ENCODE peak calls at places on chromosomes 13 and 19, in seven cellular contexts. M is thyroid gland, N is astrocyte, L is thoracic aorta, S is AG09309, O is fibroblast of villous mesenchyme, H is uterus. B is an unnamed sample.

GRCh38 chr19:36210497-36210896 is 4.0 kb downstream of the ZNF565 start:
- DNase-seq in M (no peak), N (no peak), L (no peak), S (no peak), O (no peak), H (no peak), B (no peak)

GRCh38 chr19:51811344-51811743 is 16.4 kb downstream of the FPR3 start:
- DNase-seq in M (no peak), N (no peak), L (no peak), S (no peak), O (no peak), H (no peak), B (no peak)

GRCh38 chr13:26074706-26075105 is 22.9 kb upstream of the SHISA2 start:
- DNase-seq in M (peak), N (peak), L (no peak), S (no peak), O (no peak), H (no peak), B (no peak)

GRCh38 chr13:60591348-60591747 is 194.3 kb downstream of the TDRD3 start:
- DNase-seq in M (no peak), N (peak), L (no peak), S (peak), O (peak), H (no peak), B (no peak)

GRCh38 chr19:5767949-5768348 is 16.6 kb downstream of the PRR22 start:
- DNase-seq in M (no peak), N (no peak), L (no peak), S (no peak), O (no peak), H (no peak), B (no peak)

GRCh38 chr19:48660854-48661731 is 11.7 kb downstream of the NTN5 start:
- DNase-seq in M (peak), N (peak), L (peak), S (peak), O (peak), H (peak), B (no peak)

GRCh38 chr13:99421758-99422555 is 79.3 kb upstream of the TM9SF2 start:
- DNase-seq in M (no peak), N (no peak), L (no peak), S (no peak), O (no peak), H (no peak), B (no peak)

GRCh38 chr19:53977991-53978731 is 13.3 kb upstream of the CACNG6 start:
- DNase-seq in M (no peak), N (peak), L (peak), S (peak), O (peak), H (peak), B (no peak)

GRCh38 chr13:49731766-49732165 is 40.5 kb upstream of the EBPL start:
- DNase-seq in M (no peak), N (peak), L (no peak), S (peak), O (peak), H (no peak), B (no peak)

GRCh38 chr13:52845334-52845761 is 3.1 kb downstream of the PCDH8 start:
- DNase-seq in M (peak), N (no peak), L (no peak), S (no peak), O (no peak), H (no peak), B (no peak)

GRCh38 chr13:46071590-46072249 is 19.2 kb upstream of the ZC3H13 start:
- DNase-seq in M (no peak), N (no peak), L (no peak), S (no peak), O (no peak), H (no peak), B (no peak)

GRCh38 chr19:30090476-30090875 is 148.4 kb downstream of the URI1 start:
- DNase-seq in M (no peak), N (no peak), L (no peak), S (no peak), O (no peak), H (no peak), B (no peak)

DNA sequence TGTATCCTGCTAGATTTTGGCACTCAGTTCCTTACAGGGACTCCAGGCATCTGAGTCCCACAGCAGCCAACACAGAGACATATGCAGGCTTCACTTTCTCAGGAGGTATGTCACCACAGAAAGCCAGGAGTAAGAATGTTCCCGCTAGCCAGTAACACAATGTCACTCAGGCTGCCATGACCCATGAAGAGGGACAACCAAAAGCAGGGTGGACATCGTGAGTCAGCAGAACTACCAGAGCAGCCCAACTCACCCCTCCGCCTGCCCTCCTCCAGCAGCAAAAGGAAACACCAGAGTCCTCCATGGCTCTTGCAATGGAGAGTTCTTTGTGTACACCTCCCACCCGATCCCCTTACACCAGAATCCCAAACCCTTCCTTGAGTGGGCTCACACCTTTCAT is 95.4 kb downstream of the CRYL1 start:
- DNase-seq in M (no peak), N (no peak), L (no peak), S (no peak), O (no peak), H (no peak), B (no peak)
- TF ChIP-seq CTCF in M (no peak), N (no peak), L (no peak), S (no peak), O (no peak), H (no peak), B (no peak)

DNA sequence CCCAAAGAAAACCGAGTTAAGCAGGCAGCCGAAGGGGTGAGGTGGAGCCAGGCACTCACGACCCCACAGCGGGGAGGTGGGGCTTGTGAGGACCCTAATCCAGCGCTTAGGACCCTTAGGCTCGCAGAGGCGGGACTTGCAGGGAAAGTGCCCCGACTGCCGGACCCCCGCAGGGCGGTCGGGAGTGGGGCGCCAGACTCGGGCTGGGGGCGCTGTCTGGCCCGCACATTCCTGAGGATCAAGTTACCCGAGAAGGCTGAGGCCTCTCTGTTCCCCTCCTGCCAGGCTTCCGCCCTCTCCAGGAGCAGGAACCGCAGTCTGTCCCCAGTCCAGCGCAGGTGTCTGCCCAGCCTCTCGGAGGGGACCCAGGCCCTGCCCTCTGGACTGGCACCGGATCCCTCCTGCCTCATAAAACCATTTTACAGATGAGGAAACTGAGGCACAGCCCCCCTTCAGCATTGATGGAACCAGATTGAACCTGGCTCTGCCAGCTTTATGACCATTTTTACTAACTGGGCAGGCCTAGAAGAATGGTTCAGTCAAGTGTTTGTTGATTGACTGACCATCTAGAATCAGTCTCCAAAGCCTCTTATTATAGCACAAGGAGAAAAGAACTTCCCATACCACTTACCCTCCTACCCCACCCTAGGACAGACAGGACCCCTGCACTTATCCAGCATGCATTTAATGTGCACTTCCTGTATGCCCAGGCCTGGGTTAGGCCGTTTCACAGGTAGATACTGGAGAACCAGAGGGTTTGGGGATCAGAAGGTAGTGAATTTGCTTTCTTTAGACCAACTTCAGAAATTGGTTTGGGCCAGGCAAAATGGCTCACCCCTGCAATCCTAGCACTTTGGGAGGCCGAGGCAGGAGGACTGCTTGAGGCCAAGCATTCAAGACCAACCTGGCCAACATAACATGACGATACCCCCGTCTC is 6.7 kb upstream of the JUND start:
- DNase-seq in M (peak), N (no peak), L (no peak), S (no peak), O (no peak), H (no peak), B (no peak)
- H3K4me3 ChIP-seq in M (no peak), N (no peak), L (no peak), S (no peak), O (no peak), H (no peak), B (no peak)

GRCh38 chr13:48647625-48648024 is 6.1 kb upstream of the CYSLTR2 start:
- DNase-seq in M (no peak), N (no peak), L (no peak), S (no peak), O (no peak), H (no peak), B (no peak)
- TF ChIP-seq CTCF in M (no peak), N (no peak), L (no peak), S (no peak), O (peak), H (no peak), B (no peak)

GRCh38 chr19:18940791-18941627 is at the start of gene HOMER3:
- DNase-seq in M (peak), N (no peak), L (peak), S (no peak), O (peak), H (peak), B (no peak)

GRCh38 chr19:18942692-18943091 is 1.7 kb upstream of the HOMER3 start:
- DNase-seq in M (no peak), N (no peak), L (no peak), S (no peak), O (no peak), H (no peak), B (no peak)

GRCh38 chr19:18939922-18940775 is 868 bp downstream of the HOMER3 start:
- DNase-seq in M (peak), N (peak), L (no peak), S (no peak), O (peak), H (peak), B (no peak)

GRCh38 chr19:18941628-18942354 is 774 bp upstream of the HOMER3 start:
- DNase-seq in M (peak), N (no peak), L (no peak), S (no peak), O (no peak), H (no peak), B (no peak)

GRCh38 chr19:18939163-18939562 is 1.9 kb downstream of the HOMER3 start:
- DNase-seq in M (no peak), N (no peak), L (no peak), S (no peak), O (no peak), H (no peak), B (no peak)
- H3K4me3 ChIP-seq in M (no peak), N (peak), L (peak), S (peak), O (peak), H (no peak), B (no peak)

GRCh38 chr19:7915250-7916136 is 863 bp downstream of the TGFBR3L start:
- DNase-seq in M (no peak), N (no peak), L (no peak), S (no peak), O (no peak), H (no peak), B (no peak)

GRCh38 chr19:7916908-7917291 is 2.3 kb downstream of the TGFBR3L start:
- DNase-seq in M (no peak), N (no peak), L (no peak), S (no peak), O (no peak), H (no peak), B (no peak)

GRCh38 chr19:7918615-7919421 is 1.3 kb upstream of the SNAPC2 start:
- DNase-seq in M (no peak), N (no peak), L (no peak), S (no peak), O (no peak), H (no peak), B (no peak)

GRCh38 chr19:7916137-7916907 is 1.7 kb downstream of the TGFBR3L start:
- DNase-seq in M (no peak), N (no peak), L (no peak), S (no peak), O (peak), H (no peak), B (no peak)

DNA sequence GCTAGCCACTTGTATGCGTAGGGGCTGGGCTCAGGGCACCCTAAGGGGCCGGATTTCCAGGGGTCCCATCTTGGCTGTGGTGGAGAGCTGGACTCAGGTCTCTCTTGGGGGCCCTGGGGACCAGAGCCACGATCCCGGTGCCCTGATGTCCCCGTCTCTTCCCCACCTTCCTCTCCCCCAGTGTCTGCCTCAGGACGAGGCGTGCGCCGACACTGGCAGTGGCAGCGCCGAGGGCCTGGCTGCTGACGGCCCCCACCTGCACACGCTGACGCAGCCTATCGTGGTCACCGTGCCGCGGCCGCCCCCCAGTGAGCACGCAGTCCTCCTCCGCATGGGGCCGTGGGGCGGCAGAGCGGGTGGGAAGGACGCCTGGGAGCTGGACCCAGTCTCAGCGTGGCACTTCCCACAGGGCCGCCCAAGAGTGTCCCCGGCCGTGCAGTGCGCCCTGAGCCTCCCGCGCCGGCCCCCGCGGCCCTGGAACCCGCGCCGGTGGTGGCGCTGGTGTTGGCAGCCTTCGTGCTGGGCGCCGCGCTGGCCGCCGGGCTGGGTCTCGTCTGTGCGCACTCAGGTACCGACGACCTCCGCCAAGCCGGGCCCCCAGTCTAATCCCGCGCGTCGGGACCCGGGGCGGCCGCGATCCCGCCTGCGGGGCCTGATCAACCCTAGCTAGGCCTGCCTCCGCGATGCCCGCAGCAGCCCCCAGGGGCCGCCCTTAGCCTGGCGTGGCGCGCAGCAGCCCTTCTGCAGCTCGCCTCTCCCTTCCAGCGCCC is 2.7 kb upstream of the SNAPC2 start:
- DNase-seq in M (peak), N (peak), L (no peak), S (no peak), O (peak), H (peak), B (no peak)
- TF ChIP-seq CTCF in M (peak), N (peak), L (peak), S (peak), O (peak), H (peak), B (peak)

DNA sequence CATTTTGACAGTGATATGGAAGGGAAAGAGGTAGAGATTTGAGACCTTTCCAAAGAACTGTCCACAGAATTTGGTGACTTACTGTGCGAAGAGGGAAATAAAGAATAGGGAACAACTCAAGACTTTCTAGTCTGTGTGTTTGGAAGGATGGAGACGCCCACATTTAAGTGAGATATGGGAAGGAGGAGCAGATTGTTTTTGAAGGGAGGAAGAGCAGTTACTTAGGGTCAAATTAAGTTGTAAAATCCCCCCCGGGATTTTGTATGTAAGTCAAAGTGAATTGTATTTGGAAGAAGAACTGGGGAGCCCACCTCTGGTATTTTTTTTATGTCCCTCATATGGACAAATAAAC is 1.2 kb downstream of the USPL1 start:
- DNase-seq in M (no peak), N (no peak), L (no peak), S (no peak), O (no peak), H (no peak), B (no peak)
- H3K4me3 ChIP-seq in M (peak), N (peak), L (peak), S (peak), O (peak), H (peak), B (peak)

GRCh38 chr13:74037762-74038161 is 96.4 kb downstream of the KLF12 start:
- DNase-seq in M (no peak), N (no peak), L (no peak), S (no peak), O (no peak), H (no peak), B (no peak)

GRCh38 chr13:74039154-74039553 is 95.0 kb downstream of the KLF12 start:
- DNase-seq in M (no peak), N (no peak), L (no peak), S (no peak), O (no peak), H (no peak), B (no peak)

GRCh38 chr13:74039667-74040066 is 94.5 kb downstream of the KLF12 start:
- DNase-seq in M (no peak), N (no peak), L (no peak), S (no peak), O (no peak), H (no peak), B (no peak)

GRCh38 chr13:74036373-74036772 is 97.8 kb downstream of the KLF12 start:
- DNase-seq in M (no peak), N (no peak), L (no peak), S (no peak), O (no peak), H (no peak), B (no peak)

GRCh38 chr13:74040200-74040599 is 94.0 kb downstream of the KLF12 start:
- DNase-seq in M (peak), N (no peak), L (no peak), S (no peak), O (no peak), H (no peak), B (no peak)
- TF ChIP-seq CTCF in M (peak), N (peak), L (peak), S (peak), O (peak), H (no peak), B (no peak)